ENCODE peak calls at places on chromosome 22, in ten cellular contexts. One of them, this sample, is unnamed.

GRCh38 chr22:31628969-31629723 is 32.9 kb downstream of the PISD start:
- DNase-seq in type B pancreatic cell: no peak
- DNase-seq in AG09309: no peak
- DNase-seq in foreskin fibroblast: no peak
- DNase-seq in BE2C: no peak
- DNase-seq in cardiac fibroblast: no peak
- DNase-seq in WERI-Rb-1: no peak
- DNase-seq in fibroblast of pulmonary artery: no peak
- DNase-seq in Peyer's patch: no peak
- DNase-seq in heart right ventricle: no peak
- DNase-seq in this sample: no peak

GRCh38 chr22:44917372-44918165 is 92.2 kb downstream of the PHF21B start:
- DNase-seq in foreskin fibroblast: no peak
- DNase-seq in AG09309: no peak
- DNase-seq in fibroblast of pulmonary artery: no peak
- DNase-seq in Peyer's patch: peak
- DNase-seq in cardiac fibroblast: no peak
- DNase-seq in WERI-Rb-1: no peak
- DNase-seq in heart right ventricle: no peak
- DNase-seq in type B pancreatic cell: no peak
- DNase-seq in BE2C: no peak
- DNase-seq in this sample: no peak

GRCh38 chr22:32623943-32624342 is 149.3 kb downstream of the FBXO7 start:
- DNase-seq in heart right ventricle: peak
- DNase-seq in foreskin fibroblast: peak
- DNase-seq in cardiac fibroblast: peak
- DNase-seq in type B pancreatic cell: no peak
- DNase-seq in fibroblast of pulmonary artery: peak
- DNase-seq in BE2C: no peak
- DNase-seq in WERI-Rb-1: no peak
- DNase-seq in Peyer's patch: peak
- DNase-seq in AG09309: peak
- DNase-seq in this sample: no peak

GRCh38 chr22:31136711-31137110 is 3.6 kb downstream of the PLA2G3 start:
- DNase-seq in fibroblast of pulmonary artery: no peak
- DNase-seq in type B pancreatic cell: no peak
- DNase-seq in AG09309: no peak
- DNase-seq in BE2C: no peak
- DNase-seq in Peyer's patch: no peak
- DNase-seq in foreskin fibroblast: no peak
- DNase-seq in WERI-Rb-1: no peak
- DNase-seq in cardiac fibroblast: no peak
- DNase-seq in heart right ventricle: no peak
- DNase-seq in this sample: no peak

GRCh38 chr22:37639070-37639760 is at the start of gene SH3BP1:
- DNase-seq in BE2C: peak
- DNase-seq in WERI-Rb-1: peak
- DNase-seq in fibroblast of pulmonary artery: no peak
- DNase-seq in cardiac fibroblast: no peak
- DNase-seq in foreskin fibroblast: no peak
- DNase-seq in type B pancreatic cell: peak
- DNase-seq in heart right ventricle: peak
- DNase-seq in AG09309: no peak
- DNase-seq in Peyer's patch: peak
- DNase-seq in this sample: peak

GRCh38 chr22:30312053-30312452 is 14.7 kb downstream of the TBC1D10A start:
- DNase-seq in BE2C: no peak
- DNase-seq in WERI-Rb-1: no peak
- DNase-seq in type B pancreatic cell: no peak
- DNase-seq in heart right ventricle: no peak
- DNase-seq in cardiac fibroblast: peak
- DNase-seq in Peyer's patch: no peak
- DNase-seq in fibroblast of pulmonary artery: no peak
- DNase-seq in foreskin fibroblast: peak
- DNase-seq in AG09309: no peak
- DNase-seq in this sample: no peak

GRCh38 chr22:12601870-12602779 is 2925.9 kb upstream of the OR11H1 start:
- DNase-seq in BE2C: no peak
- DNase-seq in AG09309: no peak
- DNase-seq in Peyer's patch: peak
- DNase-seq in type B pancreatic cell: no peak
- DNase-seq in fibroblast of pulmonary artery: no peak
- DNase-seq in heart right ventricle: peak
- DNase-seq in foreskin fibroblast: no peak
- DNase-seq in WERI-Rb-1: peak
- DNase-seq in cardiac fibroblast: no peak
- DNase-seq in this sample: no peak

GRCh38 chr22:32887293-32887692 is 85.8 kb downstream of the TIMP3 start:
- DNase-seq in cardiac fibroblast: no peak
- DNase-seq in fibroblast of pulmonary artery: no peak
- DNase-seq in BE2C: no peak
- DNase-seq in WERI-Rb-1: no peak
- DNase-seq in heart right ventricle: no peak
- DNase-seq in type B pancreatic cell: no peak
- DNase-seq in foreskin fibroblast: no peak
- DNase-seq in Peyer's patch: no peak
- DNase-seq in AG09309: no peak
- DNase-seq in this sample: no peak

GRCh38 chr22:17719911-17720310 is 54.4 kb downstream of the BID start:
- DNase-seq in fibroblast of pulmonary artery: no peak
- DNase-seq in heart right ventricle: no peak
- DNase-seq in WERI-Rb-1: no peak
- DNase-seq in Peyer's patch: no peak
- DNase-seq in type B pancreatic cell: no peak
- DNase-seq in BE2C: no peak
- DNase-seq in AG09309: no peak
- DNase-seq in cardiac fibroblast: no peak
- DNase-seq in foreskin fibroblast: no peak
- DNase-seq in this sample: no peak

GRCh38 chr22:19554834-19555404 is 30.7 kb upstream of the CLDN5 start:
- DNase-seq in BE2C: peak
- DNase-seq in fibroblast of pulmonary artery: peak
- DNase-seq in WERI-Rb-1: peak
- DNase-seq in cardiac fibroblast: peak
- DNase-seq in heart right ventricle: no peak
- DNase-seq in Peyer's patch: peak
- DNase-seq in AG09309: no peak
- DNase-seq in type B pancreatic cell: no peak
- DNase-seq in foreskin fibroblast: no peak
- DNase-seq in this sample: peak
- TF ChIP-seq CTCF in BE2C: peak
- TF ChIP-seq CTCF in fibroblast of pulmonary artery: peak
- TF ChIP-seq CTCF in WERI-Rb-1: peak
- TF ChIP-seq CTCF in cardiac fibroblast: peak
- TF ChIP-seq CTCF in heart right ventricle: no peak
- TF ChIP-seq CTCF in Peyer's patch: no peak
- TF ChIP-seq CTCF in AG09309: peak
- TF ChIP-seq CTCF in type B pancreatic cell: peak
- TF ChIP-seq CTCF in foreskin fibroblast: peak
- TF ChIP-seq CTCF in this sample: no peak

DNA sequence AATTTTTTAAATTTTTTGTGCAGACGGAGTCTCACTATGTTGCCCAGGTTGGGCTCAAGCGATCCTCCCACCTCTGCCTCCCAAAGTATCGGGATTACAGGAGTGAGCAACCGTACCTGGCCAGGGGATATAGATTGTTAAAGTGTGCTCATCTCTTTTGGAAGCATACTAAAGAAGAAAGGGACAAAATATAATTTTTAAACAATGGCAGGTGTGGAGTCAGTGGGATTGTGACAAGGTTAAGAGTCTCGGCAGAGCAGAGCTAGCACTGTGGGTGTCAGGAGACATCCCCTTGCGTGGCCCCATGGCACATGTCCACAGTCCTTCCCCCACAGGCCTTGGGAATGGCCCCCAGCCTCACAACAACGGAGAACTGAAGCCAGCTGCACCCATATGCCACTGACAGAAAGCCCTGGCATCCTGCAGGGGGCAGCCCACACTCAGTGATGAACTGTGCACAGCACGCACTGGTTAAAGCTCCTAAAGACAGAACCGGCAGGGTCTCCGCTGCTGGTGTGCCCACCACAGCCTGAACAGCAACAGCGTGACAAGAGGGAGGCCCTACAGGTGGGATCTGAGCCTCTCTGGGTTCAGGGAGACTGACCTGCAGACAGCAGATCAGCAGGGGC is 29.9 kb downstream of the SERPIND1 start:
- DNase-seq in Peyer's patch: peak
- DNase-seq in AG09309: no peak
- DNase-seq in heart right ventricle: peak
- DNase-seq in fibroblast of pulmonary artery: peak
- DNase-seq in cardiac fibroblast: peak
- DNase-seq in type B pancreatic cell: no peak
- DNase-seq in BE2C: peak
- DNase-seq in foreskin fibroblast: peak
- DNase-seq in WERI-Rb-1: peak
- DNase-seq in this sample: peak
- TF ChIP-seq CTCF in Peyer's patch: peak
- TF ChIP-seq CTCF in AG09309: peak
- TF ChIP-seq CTCF in heart right ventricle: peak
- TF ChIP-seq CTCF in fibroblast of pulmonary artery: peak
- TF ChIP-seq CTCF in cardiac fibroblast: peak
- TF ChIP-seq CTCF in type B pancreatic cell: peak
- TF ChIP-seq CTCF in BE2C: peak
- TF ChIP-seq CTCF in foreskin fibroblast: peak
- TF ChIP-seq CTCF in WERI-Rb-1: peak
- TF ChIP-seq CTCF in this sample: peak

GRCh38 chr22:43113516-43114251 is 3.1 kb downstream of the BIK start:
- DNase-seq in heart right ventricle: no peak
- DNase-seq in WERI-Rb-1: no peak
- DNase-seq in foreskin fibroblast: no peak
- DNase-seq in cardiac fibroblast: no peak
- DNase-seq in type B pancreatic cell: no peak
- DNase-seq in BE2C: no peak
- DNase-seq in AG09309: no peak
- DNase-seq in Peyer's patch: no peak
- DNase-seq in fibroblast of pulmonary artery: no peak
- DNase-seq in this sample: no peak

GRCh38 chr22:43110927-43111623 is 525 bp downstream of the BIK start:
- DNase-seq in BE2C: no peak
- DNase-seq in fibroblast of pulmonary artery: no peak
- DNase-seq in WERI-Rb-1: peak
- DNase-seq in foreskin fibroblast: no peak
- DNase-seq in cardiac fibroblast: no peak
- DNase-seq in Peyer's patch: peak
- DNase-seq in AG09309: no peak
- DNase-seq in heart right ventricle: peak
- DNase-seq in type B pancreatic cell: no peak
- DNase-seq in this sample: peak

GRCh38 chr22:43109511-43109910 is 1.0 kb upstream of the BIK start:
- DNase-seq in cardiac fibroblast: no peak
- DNase-seq in foreskin fibroblast: no peak
- DNase-seq in BE2C: no peak
- DNase-seq in Peyer's patch: no peak
- DNase-seq in type B pancreatic cell: no peak
- DNase-seq in AG09309: no peak
- DNase-seq in heart right ventricle: no peak
- DNase-seq in WERI-Rb-1: no peak
- DNase-seq in fibroblast of pulmonary artery: no peak
- DNase-seq in this sample: no peak

GRCh38 chr22:43109921-43110443 is 568 bp upstream of the BIK start:
- DNase-seq in fibroblast of pulmonary artery: no peak
- DNase-seq in WERI-Rb-1: no peak
- DNase-seq in BE2C: no peak
- DNase-seq in foreskin fibroblast: no peak
- DNase-seq in AG09309: no peak
- DNase-seq in cardiac fibroblast: no peak
- DNase-seq in Peyer's patch: no peak
- DNase-seq in heart right ventricle: no peak
- DNase-seq in type B pancreatic cell: no peak
- DNase-seq in this sample: peak

DNA sequence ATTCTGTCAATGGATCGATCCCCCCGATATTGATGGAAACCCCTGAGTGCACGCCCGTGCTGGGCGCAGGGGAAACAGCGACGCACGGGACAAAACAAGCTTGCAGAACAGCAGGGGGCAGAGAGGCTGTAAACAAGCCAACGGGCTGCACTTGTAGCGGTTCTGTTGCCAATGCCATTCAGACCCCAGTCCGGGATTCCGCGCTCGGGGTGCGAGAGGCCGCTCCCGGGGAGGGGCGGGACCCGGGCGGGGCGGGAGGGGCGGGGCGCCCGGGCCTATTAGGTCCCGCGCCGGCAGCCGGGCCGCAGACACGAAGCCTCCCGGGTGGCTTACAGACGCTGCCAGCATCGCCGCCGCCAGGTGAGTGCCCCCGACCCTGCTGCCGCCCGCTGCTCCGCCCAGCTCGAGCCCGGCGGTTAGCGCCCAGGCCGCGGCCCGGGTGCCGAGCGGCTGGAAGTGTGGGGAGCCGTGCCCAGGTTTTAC is at the start of gene BIK:
- DNase-seq in Peyer's patch: peak
- DNase-seq in BE2C: peak
- DNase-seq in foreskin fibroblast: no peak
- DNase-seq in AG09309: no peak
- DNase-seq in heart right ventricle: peak
- DNase-seq in WERI-Rb-1: peak
- DNase-seq in type B pancreatic cell: no peak
- DNase-seq in fibroblast of pulmonary artery: peak
- DNase-seq in cardiac fibroblast: peak
- DNase-seq in this sample: peak
- TF ChIP-seq CTCF in Peyer's patch: peak
- TF ChIP-seq CTCF in BE2C: peak
- TF ChIP-seq CTCF in foreskin fibroblast: peak
- TF ChIP-seq CTCF in AG09309: peak
- TF ChIP-seq CTCF in heart right ventricle: peak
- TF ChIP-seq CTCF in WERI-Rb-1: peak
- TF ChIP-seq CTCF in type B pancreatic cell: peak
- TF ChIP-seq CTCF in fibroblast of pulmonary artery: peak
- TF ChIP-seq CTCF in cardiac fibroblast: peak
- TF ChIP-seq CTCF in this sample: no peak

GRCh38 chr22:41247703-41248102 is 7.0 kb upstream of the CHADL start:
- DNase-seq in AG09309: no peak
- DNase-seq in type B pancreatic cell: no peak
- DNase-seq in Peyer's patch: no peak
- DNase-seq in foreskin fibroblast: no peak
- DNase-seq in BE2C: no peak
- DNase-seq in fibroblast of pulmonary artery: no peak
- DNase-seq in cardiac fibroblast: no peak
- DNase-seq in WERI-Rb-1: no peak
- DNase-seq in heart right ventricle: peak
- DNase-seq in this sample: no peak

GRCh38 chr22:41243361-41243760 is 2.6 kb upstream of the CHADL start:
- DNase-seq in cardiac fibroblast: no peak
- DNase-seq in fibroblast of pulmonary artery: no peak
- DNase-seq in type B pancreatic cell: no peak
- DNase-seq in WERI-Rb-1: no peak
- DNase-seq in foreskin fibroblast: no peak
- DNase-seq in AG09309: no peak
- DNase-seq in Peyer's patch: no peak
- DNase-seq in BE2C: no peak
- DNase-seq in heart right ventricle: no peak
- DNase-seq in this sample: no peak

GRCh38 chr22:41248758-41249157 is 8.0 kb upstream of the CHADL start:
- DNase-seq in BE2C: no peak
- DNase-seq in WERI-Rb-1: no peak
- DNase-seq in heart right ventricle: peak
- DNase-seq in AG09309: no peak
- DNase-seq in fibroblast of pulmonary artery: no peak
- DNase-seq in type B pancreatic cell: no peak
- DNase-seq in Peyer's patch: no peak
- DNase-seq in cardiac fibroblast: no peak
- DNase-seq in foreskin fibroblast: no peak
- DNase-seq in this sample: no peak

GRCh38 chr22:41248314-41248713 is 7.6 kb upstream of the CHADL start:
- DNase-seq in fibroblast of pulmonary artery: no peak
- DNase-seq in AG09309: no peak
- DNase-seq in BE2C: no peak
- DNase-seq in foreskin fibroblast: no peak
- DNase-seq in type B pancreatic cell: no peak
- DNase-seq in WERI-Rb-1: no peak
- DNase-seq in cardiac fibroblast: no peak
- DNase-seq in Peyer's patch: no peak
- DNase-seq in heart right ventricle: no peak
- DNase-seq in this sample: no peak

GRCh38 chr22:41245917-41246499 is 5.3 kb upstream of the CHADL start:
- DNase-seq in type B pancreatic cell: no peak
- DNase-seq in Peyer's patch: no peak
- DNase-seq in BE2C: peak
- DNase-seq in heart right ventricle: no peak
- DNase-seq in WERI-Rb-1: peak
- DNase-seq in cardiac fibroblast: no peak
- DNase-seq in AG09309: no peak
- DNase-seq in foreskin fibroblast: no peak
- DNase-seq in fibroblast of pulmonary artery: no peak
- DNase-seq in this sample: no peak
- TF ChIP-seq CTCF in type B pancreatic cell: peak
- TF ChIP-seq CTCF in Peyer's patch: no peak
- TF ChIP-seq CTCF in BE2C: peak
- TF ChIP-seq CTCF in heart right ventricle: no peak
- TF ChIP-seq CTCF in WERI-Rb-1: peak
- TF ChIP-seq CTCF in cardiac fibroblast: no peak
- TF ChIP-seq CTCF in AG09309: no peak
- TF ChIP-seq CTCF in foreskin fibroblast: no peak
- TF ChIP-seq CTCF in fibroblast of pulmonary artery: no peak
- TF ChIP-seq CTCF in this sample: no peak

This sample was measured in nephron progenitor cell.